ENCODE peak calls at places on chromosomes 7 and 10, in eight cellular contexts. One of them, this sample, is unnamed. For H3K36me3, the result is how much of the 10 kb centered on the place peaks cover.

GRCh38 chr7:149027560-149028345 is 552 bp downstream of the PDIA4 start:
- DNase-seq in lower lobe of right lung: no peak
- DNase-seq in SJSA1: peak
- DNase-seq in kidney epithelial cell: no peak
- DNase-seq in PC-3: no peak
- DNase-seq in tibial artery: no peak
- DNase-seq in breast epithelium: no peak
- DNase-seq in left ventricle myocardium inferior: no peak
- DNase-seq in this sample: no peak

GRCh38 chr10:48509974-48510692 is 94.7 kb downstream of the ARHGAP22 start:
- DNase-seq in tibial artery: no peak
- DNase-seq in breast epithelium: no peak
- DNase-seq in PC-3: peak
- DNase-seq in left ventricle myocardium inferior: no peak
- DNase-seq in SJSA1: no peak
- DNase-seq in kidney epithelial cell: no peak
- DNase-seq in lower lobe of right lung: no peak
- DNase-seq in this sample: no peak

GRCh38 chr7:85612514-85612913 is 425.7 kb upstream of the SEMA3D start:
- DNase-seq in breast epithelium: no peak
- DNase-seq in kidney epithelial cell: no peak
- DNase-seq in lower lobe of right lung: no peak
- DNase-seq in SJSA1: no peak
- DNase-seq in PC-3: no peak
- DNase-seq in tibial artery: no peak
- DNase-seq in left ventricle myocardium inferior: no peak
- DNase-seq in this sample: no peak

GRCh38 chr10:118800920-118801319 is 46.1 kb upstream of the CACUL1 start:
- DNase-seq in SJSA1: no peak
- DNase-seq in lower lobe of right lung: no peak
- DNase-seq in left ventricle myocardium inferior: no peak
- DNase-seq in tibial artery: peak
- DNase-seq in kidney epithelial cell: no peak
- DNase-seq in PC-3: peak
- DNase-seq in breast epithelium: peak
- DNase-seq in this sample: no peak

GRCh38 chr7:40008218-40008815 is 58.3 kb downstream of the CDK13 start:
- DNase-seq in breast epithelium: no peak
- DNase-seq in PC-3: peak
- DNase-seq in left ventricle myocardium inferior: no peak
- DNase-seq in lower lobe of right lung: no peak
- DNase-seq in SJSA1: peak
- DNase-seq in kidney epithelial cell: peak
- DNase-seq in tibial artery: no peak
- DNase-seq in this sample: no peak

GRCh38 chr10:124640538-124641231 is 103.5 kb downstream of the FAM53B start:
- DNase-seq in PC-3: no peak
- DNase-seq in kidney epithelial cell: no peak
- DNase-seq in tibial artery: no peak
- DNase-seq in left ventricle myocardium inferior: no peak
- DNase-seq in lower lobe of right lung: peak
- DNase-seq in SJSA1: no peak
- DNase-seq in breast epithelium: no peak
- DNase-seq in this sample: peak

GRCh38 chr10:63236113-63236935 is 103.2 kb downstream of the NRBF2 start:
- DNase-seq in tibial artery: no peak
- DNase-seq in breast epithelium: no peak
- DNase-seq in SJSA1: peak
- DNase-seq in kidney epithelial cell: peak
- DNase-seq in left ventricle myocardium inferior: no peak
- DNase-seq in lower lobe of right lung: no peak
- DNase-seq in PC-3: peak
- DNase-seq in this sample: no peak

GRCh38 chr7:123535517-123535916 is 1.1 kb upstream of the IQUB start:
- DNase-seq in left ventricle myocardium inferior: no peak
- DNase-seq in kidney epithelial cell: no peak
- DNase-seq in tibial artery: no peak
- DNase-seq in PC-3: no peak
- DNase-seq in lower lobe of right lung: peak
- DNase-seq in SJSA1: no peak
- DNase-seq in breast epithelium: no peak
- DNase-seq in this sample: no peak

GRCh38 chr7:157925383-157925875 is 588.6 kb downstream of the DNAJB6 start:
- DNase-seq in tibial artery: no peak
- DNase-seq in PC-3: no peak
- DNase-seq in breast epithelium: no peak
- DNase-seq in kidney epithelial cell: no peak
- DNase-seq in left ventricle myocardium inferior: no peak
- DNase-seq in SJSA1: no peak
- DNase-seq in lower lobe of right lung: no peak
- DNase-seq in this sample: no peak

GRCh38 chr10:131076341-131076740 is 235.2 kb downstream of the TCERG1L start:
- DNase-seq in PC-3: no peak
- DNase-seq in left ventricle myocardium inferior: no peak
- DNase-seq in kidney epithelial cell: no peak
- DNase-seq in tibial artery: no peak
- DNase-seq in SJSA1: no peak
- DNase-seq in breast epithelium: no peak
- DNase-seq in lower lobe of right lung: no peak
- DNase-seq in this sample: no peak

GRCh38 chr7:408651-409343 is 110.8 kb downstream of the PDGFA start:
- DNase-seq in lower lobe of right lung: peak
- DNase-seq in tibial artery: peak
- DNase-seq in left ventricle myocardium inferior: no peak
- DNase-seq in PC-3: no peak
- DNase-seq in kidney epithelial cell: no peak
- DNase-seq in SJSA1: no peak
- DNase-seq in breast epithelium: no peak
- DNase-seq in this sample: no peak

GRCh38 chr10:8059191-8059936 is 4.9 kb downstream of the GATA3 start:
- DNase-seq in tibial artery: no peak
- DNase-seq in breast epithelium: no peak
- DNase-seq in PC-3: no peak
- DNase-seq in lower lobe of right lung: no peak
- DNase-seq in left ventricle myocardium inferior: no peak
- DNase-seq in kidney epithelial cell: no peak
- DNase-seq in SJSA1: no peak
- DNase-seq in this sample: peak

GRCh38 chr10:99880071-99880835 is 97.8 kb downstream of the ABCC2 start:
- DNase-seq in tibial artery: no peak
- DNase-seq in left ventricle myocardium inferior: peak
- DNase-seq in kidney epithelial cell: no peak
- DNase-seq in lower lobe of right lung: no peak
- DNase-seq in SJSA1: no peak
- DNase-seq in breast epithelium: no peak
- DNase-seq in PC-3: no peak
- DNase-seq in this sample: no peak

GRCh38 chr10:99888623-99889022 is 106.2 kb downstream of the ABCC2 start:
- DNase-seq in lower lobe of right lung: no peak
- DNase-seq in PC-3: no peak
- DNase-seq in breast epithelium: no peak
- DNase-seq in SJSA1: no peak
- DNase-seq in left ventricle myocardium inferior: no peak
- DNase-seq in tibial artery: no peak
- DNase-seq in kidney epithelial cell: no peak
- DNase-seq in this sample: no peak

GRCh38 chr10:99881371-99881770 is 98.9 kb downstream of the ABCC2 start:
- DNase-seq in tibial artery: no peak
- DNase-seq in left ventricle myocardium inferior: no peak
- DNase-seq in PC-3: no peak
- DNase-seq in SJSA1: no peak
- DNase-seq in kidney epithelial cell: no peak
- DNase-seq in lower lobe of right lung: no peak
- DNase-seq in breast epithelium: no peak
- DNase-seq in this sample: peak

DNA sequence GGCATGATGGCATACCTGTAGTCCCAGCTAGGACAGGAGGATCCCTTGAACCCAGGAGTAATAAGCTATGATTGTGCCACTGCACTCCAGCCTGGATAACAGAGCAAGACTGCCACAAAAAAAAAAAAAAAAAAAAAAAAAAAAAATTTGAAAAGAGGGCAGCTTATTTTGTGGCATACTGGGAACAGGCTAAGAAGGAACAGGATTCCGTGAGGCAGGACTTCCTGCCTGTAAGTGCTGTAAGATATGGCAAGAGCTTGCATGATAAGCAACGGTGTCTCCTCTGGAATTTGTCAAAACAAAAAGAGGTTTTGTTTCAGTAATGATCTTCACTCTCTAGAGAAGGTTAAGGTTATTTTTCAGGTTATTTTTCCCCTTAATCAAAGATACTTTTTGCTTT is 101.1 kb downstream of the ABCC2 start:
- DNase-seq in tibial artery: no peak
- DNase-seq in lower lobe of right lung: no peak
- DNase-seq in SJSA1: no peak
- DNase-seq in kidney epithelial cell: no peak
- DNase-seq in breast epithelium: no peak
- DNase-seq in left ventricle myocardium inferior: no peak
- DNase-seq in PC-3: no peak
- DNase-seq in this sample: no peak
- H3K36me3 ChIP-seq in tibial artery: half or more
- H3K36me3 ChIP-seq in lower lobe of right lung: half or more
- H3K36me3 ChIP-seq in SJSA1: half or more
- H3K36me3 ChIP-seq in kidney epithelial cell: under half
- H3K36me3 ChIP-seq in breast epithelium: under half
- H3K36me3 ChIP-seq in left ventricle myocardium inferior: half or more
- H3K36me3 ChIP-seq in PC-3: under half
- H3K36me3 ChIP-seq in this sample: under half

DNA sequence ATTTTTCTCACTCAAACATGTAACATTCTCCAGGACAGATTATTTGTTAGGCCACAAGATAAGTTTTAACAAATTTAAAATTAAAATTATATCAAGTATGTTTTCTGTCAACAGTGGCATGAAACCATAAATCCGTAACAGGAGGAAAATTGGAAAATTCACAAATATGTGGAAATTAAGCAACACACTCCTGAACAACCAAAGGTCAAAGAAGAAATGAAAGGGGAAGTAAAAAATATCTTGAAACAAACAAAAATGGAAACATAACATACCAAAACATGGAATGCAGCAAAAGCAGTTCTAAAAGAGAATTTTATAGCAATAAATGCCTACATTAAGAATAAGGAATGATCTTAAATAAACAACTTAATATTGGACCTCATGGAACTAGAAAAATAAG is 147.3 kb downstream of the ZEB1 start:
- DNase-seq in tibial artery: no peak
- DNase-seq in lower lobe of right lung: no peak
- DNase-seq in PC-3: no peak
- DNase-seq in SJSA1: no peak
- DNase-seq in kidney epithelial cell: no peak
- DNase-seq in left ventricle myocardium inferior: no peak
- DNase-seq in breast epithelium: no peak
- DNase-seq in this sample: no peak
- H3K36me3 ChIP-seq in tibial artery: half or more
- H3K36me3 ChIP-seq in lower lobe of right lung: under half
- H3K36me3 ChIP-seq in PC-3: under half
- H3K36me3 ChIP-seq in SJSA1: half or more
- H3K36me3 ChIP-seq in kidney epithelial cell: under half
- H3K36me3 ChIP-seq in left ventricle myocardium inferior: half or more
- H3K36me3 ChIP-seq in breast epithelium: under half
- H3K36me3 ChIP-seq in this sample: half or more

GRCh38 chr7:76327610-76328009 is 25.1 kb downstream of the HSPB1 start:
- DNase-seq in PC-3: no peak
- DNase-seq in SJSA1: no peak
- DNase-seq in breast epithelium: no peak
- DNase-seq in lower lobe of right lung: no peak
- DNase-seq in kidney epithelial cell: no peak
- DNase-seq in left ventricle myocardium inferior: no peak
- DNase-seq in tibial artery: no peak
- DNase-seq in this sample: no peak

GRCh38 chr7:76325811-76326210 is 23.3 kb downstream of the HSPB1 start:
- DNase-seq in lower lobe of right lung: no peak
- DNase-seq in SJSA1: no peak
- DNase-seq in kidney epithelial cell: no peak
- DNase-seq in PC-3: no peak
- DNase-seq in left ventricle myocardium inferior: no peak
- DNase-seq in breast epithelium: no peak
- DNase-seq in tibial artery: no peak
- DNase-seq in this sample: no peak

GRCh38 chr7:76325092-76325491 is 22.6 kb downstream of the HSPB1 start:
- DNase-seq in SJSA1: no peak
- DNase-seq in breast epithelium: no peak
- DNase-seq in lower lobe of right lung: no peak
- DNase-seq in left ventricle myocardium inferior: no peak
- DNase-seq in PC-3: no peak
- DNase-seq in tibial artery: no peak
- DNase-seq in kidney epithelial cell: no peak
- DNase-seq in this sample: no peak

GRCh38 chr7:76328390-76328789 is 25.9 kb downstream of the HSPB1 start:
- DNase-seq in left ventricle myocardium inferior: no peak
- DNase-seq in SJSA1: no peak
- DNase-seq in tibial artery: no peak
- DNase-seq in lower lobe of right lung: no peak
- DNase-seq in PC-3: no peak
- DNase-seq in breast epithelium: no peak
- DNase-seq in kidney epithelial cell: no peak
- DNase-seq in this sample: no peak

GRCh38 chr7:76326646-76327233 is 24.3 kb downstream of the HSPB1 start:
- DNase-seq in left ventricle myocardium inferior: no peak
- DNase-seq in lower lobe of right lung: no peak
- DNase-seq in PC-3: peak
- DNase-seq in breast epithelium: no peak
- DNase-seq in tibial artery: no peak
- DNase-seq in SJSA1: peak
- DNase-seq in kidney epithelial cell: no peak
- DNase-seq in this sample: no peak
- H3K36me3 ChIP-seq in left ventricle myocardium inferior: half or more
- H3K36me3 ChIP-seq in lower lobe of right lung: half or more
- H3K36me3 ChIP-seq in PC-3: under half
- H3K36me3 ChIP-seq in breast epithelium: under half
- H3K36me3 ChIP-seq in tibial artery: under half
- H3K36me3 ChIP-seq in SJSA1: half or more
- H3K36me3 ChIP-seq in kidney epithelial cell: under half
- H3K36me3 ChIP-seq in this sample: under half

GRCh38 chr7:87178320-87178719 is 26.1 kb downstream of the DMTF1 start:
- DNase-seq in PC-3: no peak
- DNase-seq in SJSA1: no peak
- DNase-seq in lower lobe of right lung: no peak
- DNase-seq in left ventricle myocardium inferior: no peak
- DNase-seq in breast epithelium: no peak
- DNase-seq in kidney epithelial cell: no peak
- DNase-seq in tibial artery: no peak
- DNase-seq in this sample: no peak

GRCh38 chr7:87171282-87171934 is 19.2 kb downstream of the DMTF1 start:
- DNase-seq in breast epithelium: no peak
- DNase-seq in kidney epithelial cell: no peak
- DNase-seq in tibial artery: no peak
- DNase-seq in SJSA1: no peak
- DNase-seq in left ventricle myocardium inferior: no peak
- DNase-seq in lower lobe of right lung: no peak
- DNase-seq in PC-3: no peak
- DNase-seq in this sample: no peak

GRCh38 chr7:87179180-87179579 is 26.9 kb downstream of the DMTF1 start:
- DNase-seq in PC-3: no peak
- DNase-seq in left ventricle myocardium inferior: no peak
- DNase-seq in SJSA1: no peak
- DNase-seq in lower lobe of right lung: no peak
- DNase-seq in breast epithelium: no peak
- DNase-seq in tibial artery: no peak
- DNase-seq in kidney epithelial cell: no peak
- DNase-seq in this sample: no peak

GRCh38 chr7:87170828-87171227 is 18.6 kb downstream of the DMTF1 start:
- DNase-seq in tibial artery: no peak
- DNase-seq in breast epithelium: no peak
- DNase-seq in SJSA1: no peak
- DNase-seq in left ventricle myocardium inferior: no peak
- DNase-seq in PC-3: no peak
- DNase-seq in lower lobe of right lung: no peak
- DNase-seq in kidney epithelial cell: no peak
- DNase-seq in this sample: no peak

GRCh38 chr7:87173456-87173855 is 21.2 kb downstream of the DMTF1 start:
- DNase-seq in breast epithelium: no peak
- DNase-seq in kidney epithelial cell: no peak
- DNase-seq in PC-3: no peak
- DNase-seq in lower lobe of right lung: no peak
- DNase-seq in left ventricle myocardium inferior: no peak
- DNase-seq in SJSA1: no peak
- DNase-seq in tibial artery: no peak
- DNase-seq in this sample: no peak
- H3K36me3 ChIP-seq in breast epithelium: under half
- H3K36me3 ChIP-seq in kidney epithelial cell: under half
- H3K36me3 ChIP-seq in PC-3: half or more
- H3K36me3 ChIP-seq in lower lobe of right lung: half or more
- H3K36me3 ChIP-seq in left ventricle myocardium inferior: half or more
- H3K36me3 ChIP-seq in SJSA1: half or more
- H3K36me3 ChIP-seq in tibial artery: half or more
- H3K36me3 ChIP-seq in this sample: half or more